ENCODE peak calls at places on chromosomes 2 and 18, in six cellular contexts. S is fibroblast of lung, I is heart left ventricle, H is nephron progenitor cell, N is fibroblast of pulmonary artery, B is suprapubic skin. X is an unnamed sample.

GRCh38 chr2:58634653-58635347 is 393.7 kb upstream of the FANCL start:
- DNase-seq in N (no peak), I (no peak), B (no peak), S (peak), H (no peak), X (no peak)

GRCh38 chr2:26885651-26886329 is 37.9 kb downstream of the DPYSL5 start:
- DNase-seq in S (no peak), I (no peak), B (no peak), H (no peak), N (no peak), X (no peak)

GRCh38 chr2:161981016-161981415 is 93.0 kb downstream of the DPP4 start:
- DNase-seq in N (no peak), H (no peak), B (no peak), I (no peak), S (no peak), X (no peak)

GRCh38 chr2:46257476-46257875 is 39.7 kb upstream of the EPAS1 start:
- DNase-seq in B (no peak), I (peak), N (peak), S (peak), H (no peak), X (no peak)

GRCh38 chr2:226758886-226759660 is 40.5 kb downstream of the IRS1 start:
- DNase-seq in B (no peak), S (peak), H (no peak), I (no peak), N (peak), X (no peak)

GRCh38 chr2:131413148-131413747 is 49.3 kb upstream of the RAB6D start:
- DNase-seq in S (peak), H (peak), N (peak), B (no peak), I (no peak), X (peak)

GRCh38 chr18:57787068-57787682 is 15.9 kb downstream of the ATP8B1 start:
- DNase-seq in N (no peak), I (no peak), S (no peak), H (no peak), B (no peak), X (no peak)

GRCh38 chr2:8605350-8606065 is 76.3 kb upstream of the ID2 start:
- DNase-seq in N (no peak), I (no peak), S (peak), B (peak), H (no peak), X (no peak)

GRCh38 chr2:101986386-101986785 is 5.4 kb upstream of the IL1R2 start:
- DNase-seq in H (no peak), I (no peak), S (no peak), N (no peak), B (no peak), X (no peak)

GRCh38 chr2:239002960-239003932 is 155.4 kb downstream of the TWIST2 start:
- DNase-seq in B (no peak), N (peak), S (peak), H (no peak), I (no peak), X (no peak)

GRCh38 chr2:96819101-96819875 is 3.2 kb downstream of the CNNM3 start:
- DNase-seq in I (no peak), B (no peak), H (no peak), S (no peak), N (no peak), X (no peak)

GRCh38 chr2:58101500-58101899 is 54.9 kb downstream of the VRK2 start:
- DNase-seq in S (peak), I (no peak), H (no peak), B (no peak), N (peak), X (no peak)

GRCh38 chr2:158936978-158937377 is 31.5 kb upstream of the TANC1 start:
- DNase-seq in H (no peak), S (peak), I (peak), B (no peak), N (peak), X (no peak)

GRCh38 chr2:231387904-231388724 is 7.4 kb upstream of the B3GNT7 start:
- DNase-seq in S (peak), I (peak), H (no peak), B (no peak), N (peak), X (no peak)

GRCh38 chr2:108786354-108787208 is at the start of gene CCDC138:
- DNase-seq in N (peak), H (peak), I (peak), S (peak), B (peak), X (peak)

GRCh38 chr2:120262150-120262549 is 9.5 kb downstream of the RALB start:
- DNase-seq in S (no peak), B (no peak), H (no peak), I (no peak), N (no peak), X (no peak)

GRCh38 chr2:3468296-3468988 is 50.9 kb downstream of the ADI1 start:
- DNase-seq in S (no peak), N (no peak), H (no peak), I (no peak), B (no peak), X (no peak)

GRCh38 chr2:120647487-120647886 is 88.2 kb upstream of the GLI2 start:
- DNase-seq in S (peak), B (no peak), I (no peak), N (peak), H (no peak), X (no peak)

GRCh38 chr2:50547521-50547920 is 484.4 kb downstream of the NRXN1 start:
- DNase-seq in H (no peak), I (no peak), N (no peak), B (no peak), S (peak), X (no peak)

GRCh38 chr2:150282821-150283309 is 204.6 kb downstream of the RND3 start:
- DNase-seq in I (peak), H (peak), B (no peak), N (peak), S (peak), X (no peak)

GRCh38 chr2:42872736-42873135 is 80.4 kb upstream of the HAAO start:
- DNase-seq in B (no peak), S (no peak), I (no peak), N (peak), H (no peak), X (no peak)

GRCh38 chr2:239723486-239724193 is 301.5 kb downstream of the NDUFA10 start:
- DNase-seq in H (no peak), S (no peak), N (no peak), B (peak), I (no peak), X (no peak)

GRCh38 chr18:2680216-2680792 is 24.8 kb downstream of the SMCHD1 start:
- DNase-seq in N (no peak), I (no peak), B (no peak), H (no peak), S (no peak), X (no peak)

GRCh38 chr18:43060020-43060419 is 55.5 kb downstream of the RIT2 start:
- DNase-seq in S (peak), I (no peak), N (peak), B (no peak), H (no peak), X (no peak)

GRCh38 chr2:152406836-152407161 is 71.8 kb downstream of the FMNL2 start:
- DNase-seq in S (no peak), N (no peak), H (no peak), I (no peak), B (no peak), X (no peak)

GRCh38 chr2:232592687-232593407 is 40.6 kb upstream of the EFHD1 start:
- DNase-seq in N (peak), I (no peak), S (peak), B (no peak), H (no peak), X (no peak)
- TF ChIP-seq CTCF in N (peak), I (no peak), S (no peak), B (no peak), H (no peak), X (no peak)

GRCh38 chr2:179987916-179988315 is 19.2 kb downstream of the CWC22 start:
- DNase-seq in H (no peak), I (no peak), N (no peak), S (no peak), B (no peak), X (no peak)

GRCh38 chr2:179990676-179991317 is 16.3 kb downstream of the CWC22 start:
- DNase-seq in N (no peak), S (no peak), B (no peak), H (no peak), I (no peak), X (no peak)

GRCh38 chr2:179995735-179996134 is 11.4 kb downstream of the CWC22 start:
- DNase-seq in N (no peak), I (no peak), B (no peak), S (no peak), H (no peak), X (peak)

DNA sequence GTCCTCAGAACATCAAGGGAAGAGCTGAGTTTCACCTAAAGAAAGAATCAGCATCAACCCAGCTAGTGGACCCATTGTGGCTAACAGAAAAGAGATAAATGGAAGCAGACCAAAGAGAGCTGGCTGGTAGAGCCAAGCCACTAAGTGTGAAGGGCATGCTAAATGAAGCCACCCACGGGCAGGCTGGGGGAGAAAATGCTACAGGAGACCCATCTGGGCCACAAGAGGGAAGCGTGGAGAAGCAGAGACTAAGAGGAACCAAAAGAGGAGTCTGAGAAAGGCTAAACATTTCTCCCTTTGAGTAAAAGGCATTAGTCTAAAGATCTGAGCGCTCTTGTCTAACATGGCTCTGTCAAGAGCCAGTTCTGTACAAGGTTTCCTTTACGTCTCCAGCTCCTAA is 15.8 kb downstream of the CWC22 start:
- DNase-seq in N (peak), B (no peak), I (no peak), S (no peak), H (no peak), X (no peak)
- TF ChIP-seq CTCF in N (peak), B (no peak), I (no peak), S (no peak), H (no peak), X (no peak)

DNA sequence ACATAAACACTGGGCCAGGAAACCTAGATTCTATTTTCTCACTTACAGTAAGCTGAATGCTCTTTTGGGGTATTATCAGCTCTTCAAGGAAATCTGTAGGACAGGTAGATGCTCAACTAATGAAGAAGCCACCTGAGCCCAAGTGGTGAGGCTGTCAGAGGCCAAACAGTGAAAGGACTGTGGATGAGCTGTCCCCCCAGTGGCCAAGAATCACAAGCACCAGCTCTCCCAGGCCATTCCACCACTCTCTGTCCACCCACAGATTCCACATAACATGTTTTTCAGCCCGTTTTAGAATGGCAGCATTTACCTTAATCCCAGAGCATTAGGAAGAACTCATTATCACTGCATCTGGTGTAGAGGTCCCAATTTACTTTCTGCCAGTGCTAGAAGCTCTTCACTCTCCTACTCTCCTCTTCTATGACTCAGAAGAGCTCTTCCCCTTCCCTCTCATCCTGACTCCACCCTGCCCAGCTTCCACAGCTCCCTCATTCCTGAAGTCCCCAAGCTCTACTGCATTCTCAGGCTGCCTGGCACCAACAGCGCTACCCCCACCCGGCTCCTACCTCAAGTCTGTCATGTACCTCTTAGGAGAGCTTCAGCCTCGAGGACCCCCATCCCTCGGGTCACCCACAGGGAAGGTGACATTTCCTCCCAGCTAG is 43.8 kb upstream of the GORASP2 start:
- DNase-seq in S (peak), N (no peak), H (no peak), I (no peak), B (no peak), X (no peak)
- TF ChIP-seq CTCF in S (no peak), N (no peak), H (no peak), I (no peak), B (no peak), X (no peak)

GRCh38 chr2:55048925-55049793 is 1.1 kb downstream of the RTN4 start:
- DNase-seq in S (peak), B (peak), I (peak), H (peak), N (peak), X (peak)

GRCh38 chr2:55049794-55050132 is 488 bp downstream of the RTN4 start:
- DNase-seq in H (no peak), S (no peak), I (no peak), N (no peak), B (no peak), X (peak)

GRCh38 chr2:55048514-55048924 is 1.7 kb downstream of the RTN4 start:
- DNase-seq in H (no peak), S (peak), I (peak), N (peak), B (no peak), X (no peak)

GRCh38 chr2:55051026-55051866 is 995 bp upstream of the RTN4 start:
- DNase-seq in I (peak), S (peak), H (no peak), N (peak), B (peak), X (no peak)

DNA sequence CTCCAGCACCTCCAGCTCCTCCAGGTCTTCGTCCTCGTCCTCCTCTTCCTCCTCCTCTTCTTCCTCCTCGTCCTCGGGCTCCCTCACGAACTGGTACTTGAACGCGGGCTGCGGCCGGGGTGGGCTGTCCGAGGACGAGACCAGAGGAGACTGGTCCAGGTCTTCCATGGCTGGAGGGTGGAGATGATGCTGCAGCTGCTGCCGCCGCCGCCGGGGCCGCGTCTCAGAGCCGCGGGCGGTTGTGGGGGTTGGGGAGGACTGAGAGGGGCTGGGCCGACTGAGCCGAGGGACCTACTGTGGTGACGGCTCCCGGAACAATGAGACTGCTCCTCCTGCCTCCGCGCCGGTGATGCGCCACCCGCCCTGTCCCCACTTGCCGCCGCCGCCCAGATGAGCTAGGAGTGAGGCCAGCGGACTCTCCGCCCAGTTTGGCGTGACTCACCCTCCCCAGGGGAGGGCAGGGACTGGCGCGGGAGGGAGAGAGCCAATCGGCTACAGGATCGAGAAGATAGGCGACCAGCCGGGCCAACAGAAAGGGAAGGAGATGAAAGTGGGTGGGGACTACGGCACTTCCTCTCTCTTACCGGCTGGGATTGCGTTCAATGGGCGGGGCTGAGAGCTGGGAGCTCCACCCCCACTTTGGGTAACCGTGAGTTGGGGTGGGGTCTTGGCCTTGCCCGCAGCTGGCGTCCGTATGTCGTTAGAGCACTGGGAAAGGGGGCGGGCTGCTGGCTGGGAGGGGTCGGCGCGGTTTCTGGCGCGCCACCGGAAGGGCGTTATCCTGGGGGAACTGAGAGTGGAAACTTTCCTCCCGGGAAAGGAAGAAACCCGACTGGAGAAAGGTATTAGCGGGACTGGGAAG is at the start of gene RTN4:
- DNase-seq in N (peak), B (peak), H (peak), S (peak), I (peak), X (peak)
- TF ChIP-seq CTCF in N (no peak), B (no peak), H (no peak), S (peak), I (peak), X (no peak)

GRCh38 chr2:675051-675450 is 2.2 kb downstream of the TMEM18 start:
- DNase-seq in B (no peak), H (no peak), S (no peak), I (no peak), N (no peak), X (no peak)

GRCh38 chr2:675460-675859 is 1.7 kb downstream of the TMEM18 start:
- DNase-seq in H (no peak), S (no peak), I (no peak), B (no peak), N (no peak), X (no peak)

GRCh38 chr2:677056-677949 is at the start of gene TMEM18:
- DNase-seq in S (peak), B (peak), H (no peak), I (peak), N (peak), X (peak)

GRCh38 chr2:676647-677055 is 555 bp downstream of the TMEM18 start:
- DNase-seq in B (peak), N (peak), S (peak), H (peak), I (peak), X (peak)

GRCh38 chr2:675982-676646 is 1.1 kb downstream of the TMEM18 start:
- DNase-seq in N (peak), I (no peak), S (peak), H (peak), B (no peak), X (peak)
- TF ChIP-seq CTCF in N (peak), I (no peak), S (no peak), H (peak), B (peak), X (no peak)

DNA sequence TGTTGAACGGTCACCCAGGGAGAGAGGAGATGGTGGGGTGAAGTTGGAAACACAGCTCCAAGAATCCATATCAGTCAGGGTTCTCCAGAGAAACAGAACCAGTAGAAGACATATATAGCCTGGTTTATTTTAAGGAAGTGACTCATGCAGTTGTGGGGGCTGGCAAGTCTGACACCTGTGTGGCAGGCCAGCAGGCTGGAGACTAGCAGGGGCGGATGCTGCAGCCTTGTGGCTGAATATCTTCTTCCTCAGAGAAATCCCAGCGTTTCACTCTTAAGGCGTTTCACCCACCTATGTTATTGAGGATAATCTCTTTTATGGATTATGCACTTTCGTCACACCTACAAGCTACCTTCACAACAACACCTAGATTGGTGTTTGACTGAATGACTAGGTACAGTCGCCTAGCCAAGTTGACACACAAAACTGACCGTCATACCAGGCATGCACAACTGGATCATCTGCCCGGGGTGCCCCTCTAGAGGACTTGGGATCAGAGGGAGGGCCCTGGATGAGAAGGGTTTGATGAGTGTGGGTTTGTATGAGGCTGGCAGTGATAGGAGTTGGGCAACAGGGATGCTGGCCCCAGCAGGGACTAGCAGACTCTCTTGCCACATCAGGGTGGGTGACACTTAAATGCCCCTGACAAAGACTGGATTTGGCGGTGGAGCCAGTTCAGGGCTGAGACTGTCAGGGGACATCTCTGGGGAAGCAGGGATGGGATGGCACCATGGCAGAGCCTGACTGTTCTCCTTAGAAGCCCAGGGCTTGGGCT is 23.4 kb downstream of the MROH2A start:
- DNase-seq in H (no peak), B (no peak), S (peak), N (peak), I (no peak), X (no peak)
- TF ChIP-seq CTCF in H (no peak), B (no peak), S (no peak), N (no peak), I (no peak), X (no peak)

X was measured in GM20000.